ENCODE peak calls at places on chromosome 4, in eight cellular contexts. I is A549, J is pancreas, B is stomach, C is heart right ventricle, T is breast epithelium, K is endodermal cell, M is H1. Y is an unnamed sample.
A peak's percentile ranks its signal among the peaks of the same experiment; 100 is the strongest.

GRCh38 chr4:705278-706082 is at the start of gene PCGF3:
- DNase-seq in J (peak; percentile 96), K (peak; percentile 99), B (peak; percentile 99), C (peak; percentile 97), M (peak; percentile 99), I (peak; percentile 94), T (peak; percentile 93), Y (peak; percentile 94)

GRCh38 chr4:108168213-108168671 is 490 bp downstream of the LEF1 start:
- DNase-seq in I (no peak), B (no peak), T (no peak), J (no peak), M (no peak), K (no peak), C (no peak), Y (peak; percentile 55)

GRCh38 chr4:86894465-86894864 is 2.2 kb upstream of the C4orf36 start:
- DNase-seq in K (no peak), C (no peak), J (no peak), I (peak; percentile 29), M (no peak), B (no peak), T (no peak), Y (no peak)

GRCh38 chr4:53049528-53049927 is 187.4 kb downstream of the RASL11B start:
- DNase-seq in C (no peak), K (no peak), J (no peak), I (no peak), B (no peak), T (no peak), M (no peak), Y (no peak)

GRCh38 chr4:137530176-137530575 is 2.1 kb downstream of the PCDH18 start:
- DNase-seq in I (no peak), B (no peak), M (no peak), C (no peak), K (no peak), T (no peak), J (no peak), Y (no peak)

GRCh38 chr4:105150511-105150910 is 3.8 kb downstream of the TET2 start:
- DNase-seq in M (no peak), I (no peak), K (no peak), J (no peak), T (no peak), C (no peak), B (no peak), Y (no peak)

GRCh38 chr4:23135792-23136645 is 443.3 kb downstream of the GBA3 start:
- DNase-seq in J (no peak), C (peak; percentile 6), K (no peak), T (no peak), M (no peak), I (peak; percentile 46), B (no peak), Y (no peak)

GRCh38 chr4:6425336-6425735 is 47.1 kb downstream of the PPP2R2C start:
- DNase-seq in T (no peak), C (no peak), K (no peak), M (no peak), J (no peak), I (no peak), B (no peak), Y (no peak)

GRCh38 chr4:169270156-169270809 is 473 bp downstream of the SH3RF1 start:
- DNase-seq in J (peak; percentile 80), B (peak; percentile 71), M (peak; percentile 82), K (peak; percentile 84), I (peak; percentile 37), T (peak; percentile 37), C (peak; percentile 68), Y (peak; percentile 41)

GRCh38 chr4:129532573-129532972 is 436.6 kb downstream of the C4orf33 start:
- DNase-seq in C (no peak), K (no peak), M (no peak), J (no peak), T (no peak), I (no peak), B (no peak), Y (no peak)

GRCh38 chr4:143406523-143406922 is 69.8 kb downstream of the GAB1 start:
- DNase-seq in K (no peak), T (peak; percentile 28), J (peak; percentile 34), M (no peak), I (no peak), B (peak; percentile 67), C (peak; percentile 77), Y (no peak)

GRCh38 chr4:11424000-11424399 is 4.7 kb downstream of the HS3ST1 start:
- DNase-seq in I (peak; percentile 28), T (peak; percentile 60), J (no peak), M (no peak), C (peak; percentile 29), K (peak; percentile 81), B (no peak), Y (peak; percentile 18)

GRCh38 chr4:169583563-169583962 is 28.8 kb downstream of the NEK1 start:
- DNase-seq in T (no peak), K (no peak), M (no peak), J (no peak), C (no peak), I (no peak), B (no peak), Y (no peak)

GRCh38 chr4:53651142-53651720 is 59.9 kb upstream of the LNX1 start:
- DNase-seq in I (no peak), T (peak; percentile 52), B (peak; percentile 84), C (peak; percentile 56), K (no peak), J (no peak), M (no peak), Y (no peak)

GRCh38 chr4:88134536-88135361 is 23.7 kb downstream of the ABCG2 start:
- DNase-seq in B (no peak), J (no peak), I (peak; percentile 57), T (no peak), M (no peak), C (no peak), K (no peak), Y (no peak)

GRCh38 chr4:38804654-38805295 is at the start of gene TLR1:
- DNase-seq in B (no peak), T (no peak), K (no peak), I (peak; percentile 56), C (peak; percentile 19), M (no peak), J (no peak), Y (no peak)

GRCh38 chr4:12852338-12853307 is 631.5 kb downstream of the RAB28 start:
- DNase-seq in I (peak; percentile 61), J (no peak), T (no peak), K (peak; percentile 54), C (no peak), M (no peak), B (no peak), Y (peak; percentile 21)

GRCh38 chr4:124144302-124144701 is 568.2 kb downstream of the ANKRD50 start:
- DNase-seq in K (no peak), I (no peak), J (no peak), M (no peak), C (no peak), T (peak; percentile 24), B (no peak), Y (no peak)

GRCh38 chr4:40194602-40195161 is 2.1 kb upstream of the RHOH start:
- DNase-seq in I (no peak), J (no peak), K (no peak), M (no peak), B (no peak), C (no peak), T (peak; percentile 40), Y (peak; percentile 88)

GRCh38 chr4:115113382-115114106 is at the start of gene NDST4:
- DNase-seq in B (no peak), K (no peak), C (no peak), T (no peak), I (peak; percentile 6), J (peak; percentile 13), M (no peak), Y (no peak)

GRCh38 chr4:19038231-19038630 is 1016.7 kb upstream of the LCORL start:
- DNase-seq in J (no peak), K (no peak), I (no peak), T (no peak), M (no peak), B (no peak), C (no peak), Y (no peak)

DNA sequence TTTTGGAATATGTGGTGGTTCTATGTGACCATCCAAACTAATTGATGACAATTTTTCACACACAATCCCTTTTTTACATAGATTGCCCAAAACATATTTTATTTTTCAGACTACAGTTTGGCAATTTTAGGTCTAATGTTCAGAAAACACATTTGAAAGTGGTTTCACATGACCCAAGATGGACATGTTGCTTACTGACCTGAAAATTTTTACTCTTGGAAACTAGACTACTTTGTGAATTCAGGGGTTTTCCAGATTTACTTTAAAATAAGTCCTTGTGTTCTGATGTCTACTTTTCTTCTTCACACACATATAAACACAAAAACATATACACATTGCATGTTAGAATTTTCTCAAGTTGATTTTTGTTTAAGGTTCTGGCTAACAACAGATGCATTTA is 79.5 kb downstream of the HMGB2 start:
- DNase-seq in K (no peak), J (no peak), C (no peak), M (no peak), B (no peak), I (no peak), T (no peak), Y (no peak)
- H3K4me1 ChIP-seq in K (no peaks in the 10 kb centered on the region), J (peaks cover 10% of the 10 kb centered on the region), C (peaks cover 3% of the 10 kb centered on the region), M (peaks cover 2% of the 10 kb centered on the region), B (peaks cover 38% of the 10 kb centered on the region), I (peaks cover 31% of the 10 kb centered on the region), T (no peaks in the 10 kb centered on the region), Y (no peaks in the 10 kb centered on the region)

GRCh38 chr4:8594097-8595038 is 1.8 kb downstream of the CPZ start:
- DNase-seq in J (peak; percentile 47), B (peak; percentile 58), K (peak; percentile 89), I (peak; percentile 70), C (peak; percentile 64), M (peak; percentile 77), T (peak; percentile 49), Y (no peak)
- H3K4me3 ChIP-seq in J (no peak overlapping the region), B (no peak overlapping the region), K (peak overlapping the region; percentile 78), I (no peak overlapping the region), C (no peak overlapping the region), M (no peak overlapping the region), T (no peak overlapping the region), Y (no peak overlapping the region)

DNA sequence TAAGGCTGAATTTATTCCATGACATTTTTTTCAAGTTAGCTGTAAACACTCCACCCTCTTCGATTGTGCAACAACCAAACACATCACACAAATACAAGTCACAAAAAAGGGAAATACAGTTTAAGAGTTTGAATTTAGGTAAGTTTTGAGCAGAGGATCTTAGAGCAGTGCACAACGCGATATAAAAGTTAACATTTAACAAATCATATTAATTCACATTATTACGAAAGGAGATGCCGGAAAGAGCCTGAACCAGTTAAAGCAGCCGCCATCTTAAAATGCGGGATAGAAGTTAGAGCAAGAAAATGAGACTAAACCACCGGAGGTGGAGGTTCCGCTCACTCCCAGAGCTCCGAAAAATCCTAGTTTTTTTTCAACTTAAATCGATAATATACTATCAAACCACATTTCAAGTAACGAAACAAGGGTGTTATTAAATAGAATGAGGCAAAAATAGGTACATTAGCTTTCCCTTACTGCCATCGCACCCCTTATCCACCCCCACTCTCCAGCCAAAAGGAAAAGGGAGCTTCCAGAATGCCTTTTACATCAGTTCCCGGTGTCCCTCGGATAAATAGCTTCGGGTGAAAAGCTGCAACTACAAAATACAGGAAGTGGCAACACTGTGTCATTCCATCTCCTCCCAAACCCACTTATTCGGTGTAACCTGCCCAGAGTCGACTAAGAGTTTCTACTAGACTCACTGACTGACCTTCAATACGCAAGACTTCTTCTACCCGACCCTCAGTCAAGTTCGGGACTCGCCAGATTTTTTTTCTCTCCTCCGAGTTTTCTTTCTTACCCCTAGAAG is 1.9 kb downstream of the UBE2D3 start:
- DNase-seq in K (peak; percentile 65), T (peak; percentile 42), I (peak; percentile 63), B (no peak), M (no peak), J (peak; percentile 45), C (peak; percentile 47), Y (peak; percentile 43)
- H3K4me1 ChIP-seq in K (peaks cover 4% of the 10 kb centered on the region), T (no peaks in the 10 kb centered on the region), I (peaks cover 48% of the 10 kb centered on the region), B (peaks cover 58% of the 10 kb centered on the region), M (peaks cover 8% of the 10 kb centered on the region), J (peaks cover 13% of the 10 kb centered on the region), C (peaks cover 60% of the 10 kb centered on the region), Y (peaks cover 41% of the 10 kb centered on the region)

GRCh38 chr4:70714061-70714468 is 7.7 kb upstream of the RUFY3 start:
- DNase-seq in J (no peak), B (no peak), K (no peak), M (no peak), C (no peak), I (no peak), T (no peak), Y (no peak)
- H3K4me3 ChIP-seq in J (no peak overlapping the region), B (no peak overlapping the region), K (no peak overlapping the region), M (no peak overlapping the region), C (no peak overlapping the region), I (no peak overlapping the region), T (no peak overlapping the region), Y (no peak overlapping the region)

Y was measured in CD4-positive, CD25-positive, alpha-beta regulatory T cell.